ENCODE peak calls at places on chromosomes 1 and 21, in five cellular contexts. F is vagina, C is A549, K is ovary, Z is testis. P is an unnamed sample.

GRCh38 chr1:161119017-161119378 is 1.1 kb downstream of the NIT1 start:
- DNase-seq in F (no peak), C (no peak), K (no peak), Z (no peak), P (peak)

GRCh38 chr21:43266534-43266933 is 97.7 kb downstream of the CRYAA start:
- DNase-seq in F (no peak), C (no peak), K (no peak), Z (no peak), P (no peak)

GRCh38 chr21:40243676-40244075 is 376.4 kb downstream of the PCP4 start:
- DNase-seq in F (no peak), C (no peak), K (no peak), Z (no peak), P (no peak)

GRCh38 chr1:1014896-1015681 is 1.8 kb downstream of the ISG15 start:
- DNase-seq in F (no peak), C (no peak), K (no peak), Z (no peak), P (no peak)

GRCh38 chr1:229671310-229671709 is 45.3 kb downstream of the URB2 start:
- DNase-seq in F (no peak), C (no peak), K (no peak), Z (no peak), P (no peak)

GRCh38 chr1:27508139-27508665 is 18.2 kb upstream of the WASF2 start:
- DNase-seq in F (no peak), C (no peak), K (no peak), Z (no peak), P (no peak)

GRCh38 chr1:30315185-30315960 is 408.0 kb downstream of the MATN1 start:
- DNase-seq in F (peak), C (no peak), K (no peak), Z (no peak), P (no peak)

GRCh38 chr1:6591222-6591621 is 11.4 kb downstream of the ZBTB48 start:
- DNase-seq in F (no peak), C (no peak), K (no peak), Z (no peak), P (no peak)

GRCh38 chr1:184019506-184019905 is 18.0 kb downstream of the COLGALT2 start:
- DNase-seq in F (no peak), C (no peak), K (no peak), Z (no peak), P (no peak)

GRCh38 chr1:21264913-21265312 is 25.4 kb downstream of the ECE1 start:
- DNase-seq in F (no peak), C (peak), K (no peak), Z (no peak), P (no peak)

GRCh38 chr1:164748253-164748899 is 189.4 kb downstream of the PBX1 start:
- DNase-seq in F (no peak), C (peak), K (peak), Z (peak), P (peak)

GRCh38 chr1:20147846-20148570 is 8.9 kb downstream of the PLA2G2F start:
- DNase-seq in F (no peak), C (no peak), K (no peak), Z (no peak), P (peak)

GRCh38 chr1:43053040-43053439 is 94.4 kb upstream of the SLC2A1 start:
- DNase-seq in F (no peak), C (no peak), K (no peak), Z (no peak), P (no peak)

GRCh38 chr1:53686371-53687267 is 52.3 kb downstream of the GLIS1 start:
- DNase-seq in F (no peak), C (no peak), K (no peak), Z (no peak), P (no peak)

GRCh38 chr1:101162300-101162699 is 74.5 kb upstream of the S1PR1 start:
- DNase-seq in F (no peak), C (no peak), K (no peak), Z (no peak), P (no peak)

GRCh38 chr1:162564762-162565218 is 3.3 kb downstream of the UAP1 start:
- DNase-seq in F (no peak), C (no peak), K (no peak), Z (no peak), P (no peak)

GRCh38 chr1:85850238-85850637 is 142.0 kb upstream of the ZNHIT6 start:
- DNase-seq in F (no peak), C (peak), K (no peak), Z (no peak), P (no peak)

GRCh38 chr1:215210167-215210566 is 127.6 kb downstream of the KCNK2 start:
- DNase-seq in F (no peak), C (no peak), K (no peak), Z (no peak), P (no peak)

GRCh38 chr1:2212542-2213491 is 15.3 kb upstream of the SKI start:
- DNase-seq in F (no peak), C (peak), K (peak), Z (peak), P (peak)

GRCh38 chr1:152047607-152047953 is 10.8 kb upstream of the S100A11 start:
- DNase-seq in F (no peak), C (peak), K (peak), Z (no peak), P (peak)

GRCh38 chr1:69191280-69191679 is 376.4 kb upstream of the LRRC7 start:
- DNase-seq in F (no peak), C (no peak), K (no peak), Z (no peak), P (no peak)

GRCh38 chr1:187680823-187681222 is 852.1 kb downstream of the PLA2G4A start:
- DNase-seq in F (no peak), C (no peak), K (no peak), Z (no peak), P (no peak)

GRCh38 chr1:9010781-9011323 is 15.4 kb downstream of the SLC2A7 start:
- DNase-seq in F (no peak), C (no peak), K (no peak), Z (peak), P (no peak)

GRCh38 chr1:224259986-224260385 is 70.0 kb downstream of the NVL start:
- DNase-seq in F (no peak), C (no peak), K (no peak), Z (no peak), P (no peak)

GRCh38 chr1:78604643-78605042 is 15.6 kb upstream of the IFI44L start:
- DNase-seq in F (no peak), C (no peak), K (no peak), Z (no peak), P (no peak)

GRCh38 chr1:3545363-3546047 is 65.8 kb downstream of the MEGF6 start:
- DNase-seq in F (no peak), C (no peak), K (no peak), Z (peak), P (no peak)

GRCh38 chr21:44892536-44893277 is 19.2 kb upstream of the PTTG1IP start:
- DNase-seq in F (no peak), C (no peak), K (peak), Z (peak), P (peak)

GRCh38 chr1:149846600-149847466 is 52.5 kb upstream of the BOLA1 start:
- DNase-seq in F (no peak), C (no peak), K (no peak), Z (no peak), P (no peak)

GRCh38 chr1:65167544-65167943 is 19.5 kb downstream of the AK4 start:
- DNase-seq in F (no peak), C (no peak), K (no peak), Z (no peak), P (no peak)

GRCh38 chr1:47469910-47470309 is 32.1 kb downstream of the FOXD2 start:
- DNase-seq in F (no peak), C (no peak), K (no peak), Z (no peak), P (no peak)

GRCh38 chr1:29197590-29197924 is 15.9 kb upstream of the SRSF4 start:
- DNase-seq in F (no peak), C (peak), K (no peak), Z (peak), P (no peak)

GRCh38 chr1:89871768-89872473 is 51.1 kb downstream of the LRRC8D start:
- DNase-seq in F (no peak), C (no peak), K (no peak), Z (peak), P (no peak)

GRCh38 chr1:163068716-163069115 is 445 bp upstream of the RGS4 start:
- DNase-seq in F (no peak), C (no peak), K (no peak), Z (no peak), P (no peak)

GRCh38 chr1:206835186-206835585 is 30.2 kb upstream of the IL20 start:
- DNase-seq in F (no peak), C (no peak), K (no peak), Z (no peak), P (no peak)

DNA sequence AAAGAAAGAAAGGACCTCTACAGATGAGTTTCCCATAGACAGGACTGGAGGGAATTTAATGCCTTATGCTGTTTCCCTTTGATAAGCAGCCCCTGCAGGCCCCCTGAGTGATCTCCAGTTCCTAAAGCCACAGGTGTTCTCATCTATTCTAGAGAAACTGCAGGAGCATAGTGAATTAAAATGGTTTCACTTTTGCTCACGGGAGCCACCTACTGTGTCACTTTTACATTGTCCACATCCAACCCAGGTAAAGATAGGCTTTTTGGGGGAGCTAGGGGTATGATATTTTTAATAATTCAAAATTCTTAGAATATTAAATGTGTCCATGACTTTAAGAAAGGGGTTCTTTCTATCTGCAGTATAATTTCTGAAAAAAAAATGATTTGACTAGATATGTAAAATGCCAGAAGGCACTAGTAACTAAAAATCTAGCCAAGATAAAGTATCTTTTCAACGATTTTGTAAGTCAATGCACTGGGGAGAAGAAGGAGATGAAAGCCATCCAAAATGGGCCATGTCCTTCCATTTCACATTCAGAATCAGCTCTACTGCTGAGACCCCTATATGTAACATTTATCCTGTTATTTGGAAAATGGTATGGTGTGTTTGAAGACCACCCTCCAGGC is 267.3 kb upstream of the DUSP10 start:
- DNase-seq in F (no peak), C (peak), K (no peak), Z (no peak), P (peak)
- TF ChIP-seq CTCF in F (no peak), C (peak), K (no peak), Z (no peak), P (no peak)

GRCh38 chr1:41919131-41919530 is 409 bp upstream of the HIVEP3 start:
- DNase-seq in F (no peak), C (no peak), K (no peak), Z (no peak), P (no peak)

GRCh38 chr1:41917835-41918449 is 780 bp downstream of the HIVEP3 start:
- DNase-seq in F (no peak), C (no peak), K (no peak), Z (peak), P (peak)

GRCh38 chr1:41918450-41919043 is at the start of gene HIVEP3:
- DNase-seq in F (no peak), C (peak), K (no peak), Z (peak), P (peak)

GRCh38 chr1:41920658-41921057 is 1.9 kb upstream of the HIVEP3 start:
- DNase-seq in F (no peak), C (no peak), K (no peak), Z (no peak), P (no peak)

DNA sequence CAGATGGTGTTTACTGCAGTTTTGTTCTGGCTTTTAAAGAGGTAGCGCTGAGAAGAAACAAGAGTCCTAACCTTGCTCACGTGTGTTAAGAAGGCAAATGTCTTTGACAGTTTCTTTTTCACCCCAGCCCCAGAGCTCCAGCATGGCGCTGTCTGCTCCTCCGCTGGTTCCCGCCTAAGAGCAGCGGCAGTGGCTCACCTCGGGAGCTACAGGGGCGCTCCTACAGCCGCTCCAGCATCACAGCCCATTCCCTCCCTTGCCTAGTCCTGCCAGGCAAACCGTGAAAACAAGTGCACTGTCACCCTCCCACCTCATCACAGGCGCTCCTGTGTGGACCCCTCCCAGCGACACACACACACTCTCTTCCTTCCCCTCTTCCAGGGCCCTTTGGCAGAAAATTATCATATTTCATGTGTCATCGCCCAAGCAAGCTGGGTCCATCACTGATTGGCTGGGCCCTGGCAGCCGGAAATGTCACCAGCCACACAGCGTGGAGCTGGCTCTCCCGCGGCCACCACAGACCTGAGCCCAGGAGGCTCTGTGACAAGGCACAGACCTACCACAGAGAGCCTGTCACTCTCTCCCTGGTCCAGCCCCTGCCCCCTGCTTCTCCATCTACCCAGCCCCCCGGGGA is 1.2 kb upstream of the HIVEP3 start:
- DNase-seq in F (no peak), C (no peak), K (no peak), Z (no peak), P (peak)
- TF ChIP-seq POLR2A in F (no peak), C (no peak), K (no peak), Z (no peak), P (no peak)

DNA sequence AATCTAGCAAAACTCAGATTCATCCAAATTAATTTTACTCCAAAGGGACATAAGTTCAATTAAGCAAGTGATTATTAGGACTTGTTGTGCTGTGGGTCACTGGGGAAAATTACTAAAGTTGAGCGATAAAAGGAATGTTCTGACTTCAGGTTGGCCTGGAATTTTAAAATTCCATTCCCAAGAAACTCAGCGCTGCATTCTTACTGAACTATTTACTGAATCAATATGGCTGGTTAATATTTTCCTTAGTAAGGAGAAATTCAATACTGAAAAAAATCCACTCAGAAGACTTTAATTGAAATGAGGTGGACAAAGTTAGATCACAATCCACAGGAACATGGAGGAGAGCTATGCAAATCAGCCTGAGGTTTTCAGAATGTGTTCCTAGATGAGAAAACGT is 578.9 kb upstream of the NR5A2 start:
- DNase-seq in F (no peak), C (no peak), K (no peak), Z (no peak), P (no peak)
- H3K4me3 ChIP-seq in F (no peak), C (no peak), K (no peak), Z (no peak), P (no peak)

GRCh38 chr1:246166841-246167240 is 340.2 kb downstream of the SMYD3 start:
- DNase-seq in F (no peak), C (no peak), K (no peak), Z (no peak), P (no peak)
- TF ChIP-seq CTCF in F (no peak), C (no peak), K (no peak), Z (no peak), P (no peak)

GRCh38 chr1:156054500-156055342 is at the start of gene LAMTOR2:
- DNase-seq in F (no peak), C (peak), K (peak), Z (peak), P (peak)
- TF ChIP-seq POLR2A in F (no peak), C (peak), K (peak), Z (no peak), P (peak)

DNA sequence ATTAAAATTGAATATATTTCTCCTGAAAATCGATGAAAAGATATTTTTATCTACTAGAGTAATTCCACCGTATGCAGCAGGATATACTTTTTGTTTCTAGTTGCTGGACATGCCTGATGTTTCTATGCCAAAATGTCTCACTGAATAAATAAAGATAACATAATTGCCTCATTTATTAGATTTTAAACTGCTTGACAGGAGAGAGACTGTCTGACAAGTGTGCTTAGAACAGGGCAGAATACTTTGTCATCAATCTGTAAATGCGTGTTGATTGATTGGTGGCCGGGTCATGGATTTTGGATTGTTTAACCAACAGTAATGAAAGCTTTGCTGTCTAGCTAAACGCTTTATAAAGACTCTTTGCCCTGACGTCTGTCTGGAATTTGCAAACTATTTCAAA is 339.0 kb downstream of the CHRM3 start:
- DNase-seq in F (no peak), C (no peak), K (no peak), Z (no peak), P (no peak)
- H3K4me3 ChIP-seq in F (no peak), C (no peak), K (no peak), Z (no peak), P (no peak)

P was measured in body of pancreas.